ENCODE peak calls at places on chromosomes 7 and 10, in six cellular contexts. O is brain microvascular endothelial cell, S is NB4, U is nephron progenitor cell, I is endothelial cell, J is tibial artery. D is an unnamed sample.
A peak's percentile ranks its signal among the peaks of the same experiment; 100 is the strongest.

GRCh38 chr7:86942081-86942480 is 117.4 kb downstream of the ELAPOR2 start:
- DNase-seq in S (no peak), J (no peak), U (no peak), O (no peak), I (no peak), D (no peak)

GRCh38 chr10:120782336-120782735 is 68.8 kb upstream of the WDR11 start:
- DNase-seq in S (no peak), O (no peak), I (no peak), U (no peak), J (no peak), D (no peak)

GRCh38 chr10:50033481-50033880 is 34.3 kb upstream of the WASHC2A start:
- DNase-seq in I (no peak), J (no peak), S (no peak), O (peak; percentile 79), U (no peak), D (no peak)

GRCh38 chr10:74103560-74104248 is 46.9 kb downstream of the AP3M1 start:
- DNase-seq in U (no peak), S (peak; percentile 56), O (peak; percentile 17), I (no peak), J (no peak), D (no peak)

GRCh38 chr10:5196613-5197234 is at the start of gene AKR1C4:
- DNase-seq in S (no peak), J (no peak), I (no peak), O (no peak), U (no peak), D (no peak)

GRCh38 chr10:86267286-86268195 is 99.1 kb downstream of the GRID1 start:
- DNase-seq in O (no peak), U (no peak), J (peak; percentile 42), S (no peak), I (no peak), D (no peak)

GRCh38 chr7:55019691-55020480 is 1.1 kb downstream of the EGFR start:
- DNase-seq in J (peak; percentile 77), O (no peak), S (no peak), U (peak; percentile 44), I (peak; percentile 50), D (peak; percentile 8)

GRCh38 chr7:157490465-157490912 is 153.7 kb downstream of the DNAJB6 start:
- DNase-seq in J (no peak), S (peak; percentile 100), I (no peak), U (no peak), O (peak; percentile 96), D (no peak)

GRCh38 chr7:121505021-121505420 is 108.9 kb upstream of the FAM3C start:
- DNase-seq in I (no peak), O (peak; percentile 20), S (no peak), J (no peak), U (no peak), D (no peak)

GRCh38 chr7:41702635-41703371 is at the start of gene INHBA:
- DNase-seq in U (no peak), O (peak; percentile 97), S (no peak), I (no peak), J (no peak), D (no peak)

GRCh38 chr10:60645928-60646433 is 132.3 kb upstream of the CDK1 start:
- DNase-seq in U (no peak), S (no peak), I (no peak), J (no peak), O (no peak), D (no peak)

GRCh38 chr10:55410415-55410885 is 609.4 kb upstream of the PCDH15 start:
- DNase-seq in O (peak; percentile 4), I (peak; percentile 38), U (peak; percentile 31), J (no peak), S (peak; percentile 11), D (peak; percentile 23)

GRCh38 chr10:18607503-18607902 is 43.9 kb downstream of the NSUN6 start:
- DNase-seq in U (no peak), I (no peak), O (peak; percentile 91), J (no peak), S (no peak), D (no peak)

GRCh38 chr7:111274882-111275281 is 184.0 kb downstream of the LRRN3 start:
- DNase-seq in J (no peak), S (no peak), U (no peak), O (peak; percentile 33), I (no peak), D (no peak)

GRCh38 chr10:111944331-111944730 is 239.2 kb downstream of the GPAM start:
- DNase-seq in O (no peak), J (no peak), I (no peak), U (no peak), S (no peak), D (no peak)

GRCh38 chr7:107920048-107920772 is 29.2 kb downstream of the DLD start:
- DNase-seq in I (no peak), O (no peak), U (no peak), S (peak; percentile 14), J (no peak), D (no peak)

GRCh38 chr10:129063212-129063611 is 403.8 kb upstream of the MGMT start:
- DNase-seq in S (no peak), U (no peak), J (no peak), I (no peak), O (no peak), D (no peak)

GRCh38 chr7:44290250-44290616 is 35.2 kb downstream of the CAMK2B start:
- DNase-seq in S (no peak), U (peak; percentile 22), J (peak; percentile 48), O (no peak), I (no peak), D (no peak)

GRCh38 chr10:110336111-110336721 is 31.5 kb upstream of the SMNDC1 start:
- DNase-seq in J (no peak), O (peak; percentile 90), I (no peak), S (no peak), U (no peak), D (no peak)

GRCh38 chr10:61752111-61753011 is 89.6 kb downstream of the CABCOCO1 start:
- DNase-seq in J (no peak), S (peak; percentile 5), I (no peak), O (peak; percentile 29), U (no peak), D (no peak)

GRCh38 chr7:19538036-19538435 is 170.8 kb downstream of the POLR1F start:
- DNase-seq in U (no peak), J (no peak), O (no peak), S (no peak), I (no peak), D (no peak)

GRCh38 chr7:40133561-40134427 is 628 bp downstream of the MPLKIP start:
- DNase-seq in I (peak; percentile 45), S (peak; percentile 59), J (no peak), O (peak; percentile 6), U (peak; percentile 68), D (peak; percentile 1)

GRCh38 chr10:132786529-132787252 is 744 bp upstream of the NKX6-2 start:
- DNase-seq in J (no peak), U (no peak), O (no peak), S (no peak), I (no peak), D (no peak)

GRCh38 chr10:59622320-59622901 is 87.2 kb downstream of the SLC16A9 start:
- DNase-seq in O (peak; percentile 60), I (peak; percentile 54), U (peak; percentile 48), J (no peak), S (peak; percentile 60), D (peak; percentile 39)

GRCh38 chr7:69864283-69864682 is 266.0 kb downstream of the AUTS2 start:
- DNase-seq in J (no peak), O (no peak), I (no peak), S (no peak), U (no peak), D (no peak)

DNA sequence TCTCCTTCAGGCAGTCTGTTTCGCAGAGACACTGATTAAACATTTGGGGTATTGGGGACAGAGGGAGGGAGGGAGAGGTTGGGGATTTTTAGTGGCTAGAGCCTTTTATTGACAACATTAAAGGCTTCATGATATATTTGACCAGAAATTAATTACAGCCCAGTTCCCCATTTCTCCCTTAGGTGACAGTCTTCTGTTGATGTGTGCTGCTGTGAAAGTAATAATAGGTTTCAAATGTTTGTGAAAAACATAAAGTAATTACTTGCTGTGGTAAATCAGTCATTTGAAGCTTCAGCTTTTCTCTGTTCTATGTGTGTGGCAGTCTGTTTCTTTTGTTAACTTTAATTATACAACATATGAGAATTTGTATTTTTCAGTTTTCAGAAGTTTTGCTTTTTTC is 105.3 kb upstream of the LRGUK start:
- DNase-seq in O (no peak), I (no peak), U (no peak), J (no peak), S (no peak), D (no peak)
- TF ChIP-seq CTCF in O (no peak), I (no peak), U (no peak), J (no peak), S (no peak), D (no peak)

GRCh38 chr10:71396084-71396713 is 521 bp upstream of the CDH23 start:
- DNase-seq in U (peak; percentile 69), O (no peak), I (peak; percentile 62), J (no peak), S (no peak), D (peak; percentile 35)
- TF ChIP-seq CTCF in U (no peak), O (peak; percentile 53), I (no peak), J (peak; percentile 42), S (no peak), D (peak; percentile 58)

GRCh38 chr7:50226139-50226538 is 78.4 kb upstream of the IKZF1 start:
- DNase-seq in I (no peak), U (no peak), S (peak; percentile 83), O (no peak), J (no peak), D (no peak)

GRCh38 chr7:50226669-50227068 is 77.8 kb upstream of the IKZF1 start:
- DNase-seq in U (no peak), J (no peak), O (no peak), S (no peak), I (no peak), D (no peak)

GRCh38 chr7:50227623-50228618 is 76.6 kb upstream of the IKZF1 start:
- DNase-seq in I (no peak), O (no peak), S (peak; percentile 81), U (no peak), J (no peak), D (no peak)

GRCh38 chr7:50229964-50230363 is 74.6 kb upstream of the IKZF1 start:
- DNase-seq in J (no peak), O (no peak), U (no peak), S (peak; percentile 79), I (no peak), D (no peak)
- TF ChIP-seq CTCF in J (no peak), O (peak; percentile 31), U (peak; percentile 43), S (peak; percentile 79), I (peak; percentile 83), D (peak; percentile 60)

DNA sequence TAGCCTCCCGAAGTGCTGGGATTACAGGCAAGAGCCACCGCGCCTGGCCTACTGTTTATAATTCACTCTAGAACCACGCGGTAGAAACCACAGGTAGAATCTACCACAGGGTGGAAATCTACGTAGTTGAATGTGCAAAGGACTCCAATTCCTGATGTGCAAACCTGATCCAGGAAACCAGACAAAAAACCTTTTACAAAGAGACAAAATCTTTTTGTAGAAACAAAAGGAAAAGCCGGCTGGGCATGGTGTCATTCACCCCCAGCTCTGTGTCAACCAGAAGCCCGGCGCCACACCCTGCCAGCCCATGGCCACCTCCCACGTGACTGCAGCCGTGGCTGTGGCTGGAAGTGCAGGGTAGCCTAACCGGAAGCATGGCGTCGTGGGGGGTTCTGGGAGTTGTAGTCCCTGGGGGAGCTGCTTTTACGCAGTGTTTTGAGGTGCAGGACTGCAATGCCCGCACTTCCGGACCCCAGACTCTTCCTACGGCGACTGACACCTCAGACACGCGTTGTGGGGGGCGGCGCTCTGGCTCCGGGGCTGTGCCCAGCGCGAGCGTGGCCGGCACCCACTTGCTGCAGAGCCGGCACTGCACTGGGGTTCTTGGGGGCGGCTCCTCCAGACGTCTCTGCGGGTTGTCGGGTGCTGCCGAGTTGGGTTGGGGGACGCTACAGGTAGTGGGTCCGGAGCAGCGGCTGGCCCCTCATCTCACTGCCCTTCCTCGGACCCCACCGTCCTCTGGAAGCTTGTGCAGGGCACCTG is 41.5 kb upstream of the RNF216 start:
- DNase-seq in S (peak; percentile 98), U (peak; percentile 89), J (peak; percentile 97), I (peak; percentile 87), O (peak; percentile 92), D (peak; percentile 89)
- TF ChIP-seq CTCF in S (no peak), U (no peak), J (peak; percentile 28), I (no peak), O (peak; percentile 11), D (no peak)